ENCODE peak calls at places on chromosome 10, in six cellular contexts. S is HCT116, Z is PC-3, H is GM23248, G is SK-N-SH, J is MM.1S. L is an unnamed sample.

GRCh38 chr10:79275431-79275851 is 71.8 kb upstream of the PPIF start:
- DNase-seq in S (no peak), Z (no peak), H (peak; percentile 90), G (peak; percentile 71), J (no peak), L (no peak)

GRCh38 chr10:118523775-118524174 is 71.7 kb downstream of the PRLHR start:
- DNase-seq in S (no peak), Z (peak; percentile 35), H (peak; percentile 77), G (no peak), J (no peak), L (no peak)

GRCh38 chr10:4647138-4647785 is 178.7 kb upstream of the AKR1E2 start:
- DNase-seq in S (no peak), Z (no peak), H (peak; percentile 19), G (no peak), J (no peak), L (no peak)

GRCh38 chr10:70910486-70911350 is 22.4 kb upstream of the PCBD1 start:
- DNase-seq in S (no peak), Z (no peak), H (no peak), G (peak; percentile 8), J (no peak), L (no peak)

GRCh38 chr10:16653223-16653622 is 131.5 kb upstream of the C1QL3 start:
- DNase-seq in S (no peak), Z (no peak), H (no peak), G (no peak), J (no peak), L (no peak)

GRCh38 chr10:121154846-121155245 is 303.7 kb downstream of the WDR11 start:
- DNase-seq in S (no peak), Z (no peak), H (no peak), G (no peak), J (no peak), L (no peak)

GRCh38 chr10:113382691-113383090 is 170.2 kb upstream of the HABP2 start:
- DNase-seq in S (no peak), Z (no peak), H (peak; percentile 7), G (no peak), J (no peak), L (no peak)

GRCh38 chr10:10211409-10211808 is 806.3 kb upstream of the CELF2 start:
- DNase-seq in S (no peak), Z (no peak), H (no peak), G (no peak), J (no peak), L (no peak)

GRCh38 chr10:109723305-109723704 is 200.0 kb downstream of the XPNPEP1 start:
- DNase-seq in S (no peak), Z (no peak), H (no peak), G (no peak), J (no peak), L (no peak)

GRCh38 chr10:118721005-118721876 is 33.5 kb downstream of the CACUL1 start:
- DNase-seq in S (peak; percentile 50), Z (peak; percentile 80), H (peak; percentile 56), G (peak; percentile 44), J (peak; percentile 62), L (peak; percentile 47)

GRCh38 chr10:5945561-5946418 is 31.6 kb downstream of the IL15RA start:
- DNase-seq in S (no peak), Z (peak; percentile 76), H (peak; percentile 88), G (no peak), J (no peak), L (no peak)

GRCh38 chr10:96910488-96911395 is 78.6 kb downstream of the LCOR start:
- DNase-seq in S (peak; percentile 24), Z (peak; percentile 63), H (peak; percentile 52), G (peak; percentile 56), J (peak; percentile 50), L (peak; percentile 64)

GRCh38 chr10:122503004-122503403 is 41.7 kb downstream of the HTRA1 start:
- DNase-seq in S (no peak), Z (no peak), H (no peak), G (no peak), J (no peak), L (no peak)

GRCh38 chr10:31739759-31740158 is 188.9 kb downstream of the ARHGAP12 start:
- DNase-seq in S (no peak), Z (no peak), H (peak; percentile 71), G (no peak), J (no peak), L (no peak)

GRCh38 chr10:28981007-28981406 is 303.7 kb downstream of the BAMBI start:
- DNase-seq in S (no peak), Z (no peak), H (no peak), G (no peak), J (no peak), L (no peak)

GRCh38 chr10:114751856-114752255 is 69.7 kb upstream of the FHIP2A start:
- DNase-seq in S (no peak), Z (peak; percentile 69), H (peak; percentile 67), G (no peak), J (no peak), L (no peak)

GRCh38 chr10:129418826-129419225 is 48.2 kb upstream of the MGMT start:
- DNase-seq in S (no peak), Z (no peak), H (no peak), G (no peak), J (no peak), L (no peak)

GRCh38 chr10:6401066-6401465 is 179.0 kb downstream of the PRKCQ start:
- DNase-seq in S (no peak), Z (no peak), H (no peak), G (no peak), J (no peak), L (no peak)

DNA sequence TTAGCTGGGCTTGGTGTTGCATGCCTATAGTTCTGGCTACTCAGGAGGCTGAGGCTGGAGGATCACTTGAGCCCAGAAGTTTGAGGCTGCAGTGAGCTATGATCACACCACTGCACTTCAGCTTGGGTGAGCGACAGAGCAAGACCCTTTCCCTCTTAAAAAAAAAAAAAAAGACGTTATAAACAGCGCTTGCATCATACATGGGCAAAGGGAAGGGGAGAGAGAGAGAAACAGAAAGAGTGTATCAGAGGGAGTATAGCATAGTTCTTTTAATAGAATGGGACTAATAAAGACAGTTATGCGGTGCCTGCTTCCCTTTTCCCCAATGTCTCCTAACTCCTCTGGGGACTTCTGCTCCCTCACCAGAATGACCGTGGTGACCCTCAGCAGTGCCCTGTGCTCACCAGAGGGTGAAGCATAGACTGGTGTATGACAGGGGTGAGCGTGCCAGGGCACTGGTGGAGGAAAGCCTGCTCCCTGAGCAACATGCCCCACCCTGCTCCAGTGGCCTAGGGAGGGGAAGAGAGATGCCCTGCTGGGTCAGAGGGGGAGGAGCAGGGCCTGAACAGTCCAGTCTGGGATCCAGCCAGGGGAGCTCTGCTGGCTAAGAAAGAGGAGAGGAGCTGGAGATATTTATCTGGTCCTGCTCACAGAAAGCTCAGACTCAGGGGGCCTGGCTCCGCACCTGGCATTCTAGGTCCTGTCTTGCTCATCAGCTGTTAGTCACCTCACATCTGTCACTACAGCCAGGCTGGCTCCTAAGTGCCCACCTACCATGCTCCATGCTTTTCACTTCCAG is 2.3 kb downstream of the PDZD7 start:
- DNase-seq in S (no peak), Z (no peak), H (peak; percentile 20), G (peak; percentile 42), J (no peak), L (no peak)
- H3K9ac ChIP-seq in S (peak overlapping the region; percentile 3), Z (no peak overlapping the region), H (no peak overlapping the region), G (no peak overlapping the region), J (no peak overlapping the region), L (no peak overlapping the region)

GRCh38 chr10:73648975-73649829 is 6.6 kb downstream of the SYNPO2L start:
- DNase-seq in S (no peak), Z (peak; percentile 72), H (peak; percentile 33), G (no peak), J (no peak), L (no peak)

GRCh38 chr10:73648252-73648651 is 7.0 kb upstream of the MYOZ1 start:
- DNase-seq in S (no peak), Z (no peak), H (peak; percentile 55), G (peak; percentile 70), J (no peak), L (peak; percentile 17)

GRCh38 chr10:73647875-73648228 is 6.6 kb upstream of the MYOZ1 start:
- DNase-seq in S (no peak), Z (no peak), H (no peak), G (no peak), J (no peak), L (no peak)

GRCh38 chr10:73646598-73647041 is 5.3 kb upstream of the MYOZ1 start:
- DNase-seq in S (no peak), Z (no peak), H (no peak), G (no peak), J (no peak), L (no peak)

GRCh38 chr10:73647211-73647874 is 6.1 kb upstream of the MYOZ1 start:
- DNase-seq in S (no peak), Z (no peak), H (peak; percentile 78), G (peak; percentile 96), J (no peak), L (peak; percentile 90)
- TF ChIP-seq EZH2phosphoT487 in S (no peak), Z (no peak), H (no peak), G (no peak), J (no peak), L (no peak)

DNA sequence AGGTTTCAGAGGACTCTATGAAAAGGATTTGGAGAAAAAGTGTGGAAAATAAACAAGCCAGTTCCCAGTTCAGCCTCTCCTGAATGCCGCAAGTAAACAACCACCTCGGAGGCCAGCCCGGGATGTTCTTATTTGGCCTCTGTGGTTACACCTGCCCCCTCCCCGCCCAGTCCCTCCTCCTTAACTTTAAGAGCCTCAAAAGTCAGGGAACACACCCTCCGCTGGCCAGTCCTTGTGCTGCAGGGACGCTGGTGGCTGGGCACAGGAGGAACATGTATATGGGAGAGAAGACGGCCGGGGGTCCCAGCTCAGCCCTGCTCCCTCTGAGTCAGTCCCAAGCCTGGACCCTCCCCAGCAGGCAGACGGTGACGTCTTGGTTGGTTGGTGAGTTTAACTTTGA is 6.1 kb downstream of the CHST3 start:
- DNase-seq in S (no peak), Z (peak; percentile 69), H (peak; percentile 38), G (peak; percentile 60), J (no peak), L (peak; percentile 78)
- H3K79me2 ChIP-seq in S (peaks cover 98% of the 10 kb centered on the region), Z (peaks cover 92% of the 10 kb centered on the region), H (peaks cover 90% of the 10 kb centered on the region), G (peaks cover 94% of the 10 kb centered on the region), J (no peaks in the 10 kb centered on the region), L (peaks cover 26% of the 10 kb centered on the region)

DNA sequence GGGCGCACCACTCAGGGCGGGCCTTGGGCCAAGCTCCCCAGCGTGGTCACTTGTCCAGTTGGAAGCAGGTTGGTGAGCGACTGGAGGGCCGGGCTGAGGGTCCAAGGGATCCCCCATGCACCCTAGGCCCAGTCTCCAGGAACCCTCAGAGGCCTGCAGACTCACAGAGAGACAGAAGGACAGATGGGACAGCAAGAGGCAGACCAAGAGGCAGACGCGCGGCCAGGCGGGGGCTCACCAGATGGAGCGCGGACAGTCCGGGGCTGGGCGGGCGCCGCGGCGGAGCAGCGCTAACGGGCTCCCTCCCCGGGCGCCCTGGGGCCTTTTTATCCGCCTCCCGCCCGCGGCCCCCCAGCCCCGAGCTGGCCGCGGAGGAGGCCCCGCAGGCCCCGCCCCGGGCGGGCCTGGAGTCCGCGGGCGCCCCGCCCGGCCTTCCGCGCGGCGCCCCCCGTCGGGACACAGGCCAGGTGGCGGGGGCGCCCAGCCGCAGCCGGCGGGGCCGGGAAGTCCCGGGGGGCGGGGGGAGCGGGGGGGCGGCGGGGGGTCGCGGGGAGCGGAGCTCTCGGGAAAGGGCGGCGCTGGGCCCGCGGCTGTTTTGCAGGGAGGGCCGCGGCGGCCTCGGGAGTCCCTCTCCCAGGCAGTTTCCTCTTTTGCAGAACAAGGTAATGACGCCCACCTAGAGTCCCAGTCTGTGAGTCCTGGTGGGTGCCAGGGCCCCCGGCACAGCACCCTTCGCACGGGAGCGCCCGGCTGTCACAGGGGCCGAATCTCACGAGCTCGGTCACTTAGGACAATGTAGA is at the start of gene LOXL4:
- DNase-seq in S (no peak), Z (peak; percentile 19), H (peak; percentile 80), G (peak; percentile 89), J (no peak), L (peak; percentile 60)
- H3K9ac ChIP-seq in S (peak within 1 kb of the TSS; percentile 57), Z (peak within 1 kb of the TSS; percentile 37), H (peak within 1 kb of the TSS; percentile 91), G (no peak within 1 kb of the TSS), J (peak within 1 kb of the TSS; percentile 39), L (no peak within 1 kb of the TSS)

GRCh38 chr10:77180104-77180503 is 457.5 kb downstream of the KCNMA1 start:
- DNase-seq in S (no peak), Z (no peak), H (peak; percentile 42), G (no peak), J (no peak), L (no peak)
- TF ChIP-seq EZH2phosphoT487 in S (no peak), Z (no peak), H (no peak), G (no peak), J (no peak), L (no peak)

L was measured in neural progenitor cell.